ENCODE peak calls at places on chromosomes 2 and 18, in nine cellular contexts. A is CD8-positive, alpha-beta T cell; D is GM13976; M is psoas muscle; H is prostate gland; B is kidney epithelial cell; G is Calu3; N is heart right ventricle; P is ovary. Z is an unnamed sample.

GRCh38 chr2:241739651-241740050 is 5.2 kb downstream of the D2HGDH start:
- DNase-seq in D (no peak), A (no peak), B (no peak), N (no peak), H (no peak), G (no peak), M (no peak), P (no peak), Z (no peak)

GRCh38 chr18:47143899-47144485 is 6.3 kb downstream of the HDHD2 start:
- DNase-seq in N (no peak), B (no peak), M (no peak), D (no peak), P (no peak), G (no peak), A (no peak), H (no peak), Z (no peak)

GRCh38 chr18:74331404-74331803 is 15.8 kb downstream of the C18orf63 start:
- DNase-seq in B (no peak), D (no peak), G (peak; percentile 24), H (no peak), N (no peak), A (no peak), M (no peak), P (no peak), Z (no peak)

GRCh38 chr18:54613174-54613573 is 22.1 kb downstream of the DYNAP start:
- DNase-seq in A (no peak), D (no peak), P (no peak), G (no peak), N (no peak), H (no peak), M (no peak), B (no peak), Z (no peak)

GRCh38 chr2:115678129-115678528 is 1235.7 kb downstream of the DPP10 start:
- DNase-seq in M (no peak), D (no peak), N (no peak), G (no peak), P (no peak), A (no peak), H (no peak), B (no peak), Z (no peak)

GRCh38 chr2:150491430-150491829 is 4.0 kb upstream of the RND3 start:
- DNase-seq in B (no peak), A (no peak), G (no peak), M (no peak), D (no peak), P (no peak), H (no peak), N (no peak), Z (no peak)

GRCh38 chr2:138029238-138029637 is 65.0 kb downstream of the HNMT start:
- DNase-seq in H (no peak), D (no peak), N (no peak), M (no peak), B (no peak), P (no peak), A (no peak), G (no peak), Z (no peak)

GRCh38 chr2:135916232-135916631 is 40.0 kb upstream of the MCM6 start:
- DNase-seq in N (no peak), M (no peak), P (no peak), B (peak; percentile 4), H (peak; percentile 26), D (peak; percentile 26), A (no peak), G (no peak), Z (no peak)

GRCh38 chr2:135055182-135055786 is 3.2 kb downstream of the RAB3GAP1 start:
- DNase-seq in P (no peak), G (no peak), N (no peak), M (no peak), B (no peak), A (no peak), D (no peak), H (no peak), Z (no peak)

GRCh38 chr2:240452471-240453256 is 17.2 kb downstream of the GPC1 start:
- DNase-seq in B (no peak), P (peak; percentile 83), G (peak; percentile 87), N (peak; percentile 81), D (peak; percentile 79), M (peak; percentile 73), H (peak; percentile 77), A (no peak), Z (peak; percentile 88)

GRCh38 chr2:162317910-162318279 is 589 bp downstream of the IFIH1 start:
- DNase-seq in N (peak; percentile 19), B (no peak), D (no peak), A (no peak), H (peak; percentile 25), G (peak; percentile 41), P (peak; percentile 47), M (no peak), Z (no peak)

GRCh38 chr2:136437461-136437860 is 319.5 kb upstream of the CXCR4 start:
- DNase-seq in G (no peak), B (no peak), D (no peak), M (no peak), P (no peak), A (no peak), N (no peak), H (no peak), Z (no peak)

GRCh38 chr18:51132256-51132935 is 65.1 kb downstream of the MEX3C start:
- DNase-seq in P (no peak), B (no peak), H (no peak), A (no peak), N (no peak), D (no peak), G (no peak), M (no peak), Z (no peak)

GRCh38 chr2:185246717-185247116 is 491.9 kb upstream of the FSIP2 start:
- DNase-seq in B (no peak), N (no peak), P (no peak), M (no peak), A (no peak), G (no peak), H (no peak), D (no peak), Z (no peak)

GRCh38 chr2:31286961-31287550 is 53.1 kb downstream of the EHD3 start:
- DNase-seq in P (no peak), A (no peak), N (no peak), B (no peak), G (no peak), M (no peak), H (no peak), D (no peak), Z (no peak)

GRCh38 chr2:238527565-238527964 is 100.8 kb downstream of the ASB1 start:
- DNase-seq in M (no peak), G (no peak), H (peak; percentile 33), B (no peak), D (no peak), N (no peak), P (no peak), A (no peak), Z (no peak)

DNA sequence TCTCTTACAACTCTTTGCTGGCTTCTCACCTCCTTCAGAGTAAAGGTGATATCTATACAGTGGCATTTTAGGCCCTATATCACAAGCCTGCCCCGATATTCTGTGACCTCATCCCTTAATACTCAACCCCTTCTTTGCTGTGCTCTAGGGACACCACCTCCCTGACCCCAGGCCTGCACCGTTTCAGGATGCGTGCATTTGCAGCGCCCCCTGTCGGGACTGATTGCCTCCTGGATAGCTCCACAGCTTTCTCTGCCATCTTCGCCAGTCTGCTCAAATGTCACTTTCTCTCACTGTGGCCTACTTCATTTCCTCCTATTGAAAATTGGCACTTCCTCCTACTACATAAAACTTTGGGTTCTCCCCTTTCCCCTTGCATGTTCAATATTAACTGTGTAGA is 289.6 kb downstream of the SOCS6 start:
- DNase-seq in G (peak; percentile 21), N (no peak), D (no peak), A (no peak), B (no peak), H (no peak), M (peak; percentile 12), P (no peak), Z (no peak)
- TF ChIP-seq CTCF in G (no peak), N (no peak), D (no peak), A (no peak), B (peak; percentile 30), H (no peak), M (no peak), P (no peak), Z (peak; percentile 16)

DNA sequence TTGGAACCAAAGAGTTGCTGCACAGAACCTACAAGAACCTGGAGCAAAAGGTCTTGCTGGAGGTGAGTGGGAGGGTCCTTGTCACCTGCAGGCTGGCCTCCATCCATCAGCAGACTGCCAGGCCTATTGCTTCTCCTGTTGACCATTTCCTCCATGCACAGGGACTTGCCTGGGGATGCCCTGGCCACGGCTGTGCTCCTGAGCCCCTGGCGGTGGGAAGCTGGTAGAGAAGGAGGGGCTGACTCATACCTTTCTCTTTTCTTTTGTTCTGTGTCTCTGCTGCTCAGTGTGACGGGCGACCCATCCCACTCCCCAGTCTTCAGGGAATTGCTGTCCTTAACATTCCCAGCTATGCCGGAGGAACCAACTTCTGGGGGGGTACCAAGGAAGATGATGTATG is 102.6 kb downstream of the DGKD start:
- DNase-seq in B (no peak), P (no peak), N (no peak), A (no peak), D (no peak), M (no peak), G (no peak), H (no peak), Z (no peak)
- TF ChIP-seq CTCF in B (no peak), P (no peak), N (no peak), A (no peak), D (no peak), M (no peak), G (no peak), H (no peak), Z (no peak)

GRCh38 chr18:36947820-36948348 is 119.0 kb downstream of the KIAA1328 start:
- DNase-seq in M (no peak), N (no peak), A (no peak), G (peak; percentile 39), D (no peak), B (no peak), P (no peak), H (no peak), Z (no peak)

DNA sequence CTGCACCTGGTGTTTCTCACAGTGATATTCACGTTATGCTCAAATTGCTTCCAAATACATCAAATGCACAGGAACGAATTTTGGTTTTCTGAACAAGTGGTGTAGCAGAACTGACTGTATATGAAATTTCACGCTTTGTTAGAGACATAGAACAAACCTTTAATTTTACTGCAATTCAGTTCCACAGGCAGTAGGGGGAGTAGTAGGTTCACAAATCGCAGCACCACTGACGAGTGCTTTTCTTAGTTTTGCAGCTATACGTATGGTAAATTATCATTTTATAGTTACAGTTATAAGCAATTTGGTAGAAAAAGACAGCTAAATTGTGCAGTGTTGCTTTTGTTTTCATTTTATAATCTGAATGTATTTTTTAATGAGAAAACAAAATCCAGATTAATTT is 113.3 kb downstream of the KIAA1328 start:
- DNase-seq in N (no peak), H (no peak), M (no peak), A (no peak), B (no peak), D (peak; percentile 61), G (peak; percentile 40), P (no peak), Z (peak; percentile 29)
- TF ChIP-seq CTCF in N (no peak), H (no peak), M (no peak), A (peak; percentile 51), B (peak; percentile 63), D (peak; percentile 56), G (peak; percentile 73), P (no peak), Z (peak; percentile 91)

DNA sequence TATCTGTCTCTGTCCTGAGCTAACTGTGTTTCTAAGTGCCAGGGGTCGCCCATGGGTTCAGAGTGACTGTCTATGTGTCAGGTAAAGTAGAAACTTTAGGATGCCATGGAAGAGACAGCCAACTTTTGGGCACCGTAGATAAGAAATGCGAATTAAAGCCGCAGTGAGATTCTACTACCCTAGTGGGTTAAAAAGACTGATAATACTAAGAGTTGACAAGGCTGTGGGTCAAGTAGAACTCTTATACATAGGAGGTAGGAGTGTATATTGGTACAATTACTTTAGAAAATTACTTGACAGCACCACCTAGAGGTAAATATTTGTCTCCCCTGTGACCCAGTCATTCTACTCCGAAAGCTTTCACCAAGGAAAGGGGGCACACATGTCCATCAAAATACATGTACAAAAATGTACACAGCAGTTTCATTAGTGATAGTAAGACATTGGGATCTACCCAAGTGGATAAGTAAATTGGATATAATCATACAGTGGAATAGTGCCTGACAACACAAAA is 371.3 kb downstream of the SLC4A3 start:
- DNase-seq in B (no peak), N (no peak), M (no peak), P (no peak), G (no peak), D (no peak), H (no peak), A (no peak), Z (no peak)
- TF ChIP-seq CTCF in B (peak; percentile 13), N (no peak), M (no peak), P (no peak), G (no peak), D (no peak), H (no peak), A (no peak), Z (no peak)